ENCODE peak calls at places on chromosomes 11 and 22, in six cellular contexts. P, B, Q, V, Z and E are unnamed samples.

GRCh38 chr22:38697055-38697980 is 3.4 kb downstream of the JOSD1 start:
- DNase-seq in P (peak; percentile 51), B (no peak), Q (no peak), V (no peak), Z (no peak), E (peak; percentile 55)

GRCh38 chr11:60059052-60059451 is 2.6 kb downstream of the MS4A3 start:
- DNase-seq in P (no peak), B (no peak), Q (no peak), V (no peak), Z (no peak), E (no peak)

GRCh38 chr11:74949748-74950127 is 672 bp downstream of the SPCS2 start:
- DNase-seq in P (no peak), B (no peak), Q (no peak), V (no peak), Z (no peak), E (no peak)

GRCh38 chr11:1306186-1307162 is 3.0 kb downstream of the TOLLIP start:
- DNase-seq in P (no peak), B (no peak), Q (no peak), V (no peak), Z (no peak), E (peak; percentile 25)

GRCh38 chr11:112157274-112157766 is 6.6 kb downstream of the IL18 start:
- DNase-seq in P (no peak), B (no peak), Q (no peak), V (peak; percentile 98), Z (no peak), E (no peak)

GRCh38 chr11:16082532-16083055 is 273.8 kb downstream of the SOX6 start:
- DNase-seq in P (no peak), B (no peak), Q (no peak), V (no peak), Z (no peak), E (no peak)

GRCh38 chr11:123535401-123535800 is 105.3 kb downstream of the GRAMD1B start:
- DNase-seq in P (no peak), B (no peak), Q (no peak), V (no peak), Z (no peak), E (no peak)

GRCh38 chr11:63944987-63945386 is 6.2 kb downstream of the NAA40 start:
- DNase-seq in P (peak; percentile 65), B (peak; percentile 34), Q (peak; percentile 61), V (no peak), Z (no peak), E (peak; percentile 71)

GRCh38 chr11:77873345-77873744 is 52.4 kb downstream of the AAMDC start:
- DNase-seq in P (no peak), B (no peak), Q (no peak), V (no peak), Z (no peak), E (no peak)

GRCh38 chr22:30422481-30423295 is 2.9 kb upstream of the MTFP1 start:
- DNase-seq in P (peak; percentile 58), B (peak; percentile 89), Q (peak; percentile 43), V (peak; percentile 91), Z (no peak), E (peak; percentile 49)

GRCh38 chr11:35605691-35606090 is 12.6 kb upstream of the FJX1 start:
- DNase-seq in P (peak; percentile 62), B (no peak), Q (peak; percentile 24), V (no peak), Z (no peak), E (peak; percentile 50)

GRCh38 chr11:16191212-16191851 is 165.0 kb downstream of the SOX6 start:
- DNase-seq in P (no peak), B (no peak), Q (no peak), V (no peak), Z (no peak), E (no peak)

GRCh38 chr11:63880031-63880841 is 36.7 kb downstream of the RCOR2 start:
- DNase-seq in P (no peak), B (no peak), Q (no peak), V (peak; percentile 58), Z (no peak), E (no peak)

GRCh38 chr11:1931326-1931725 is 11.8 kb downstream of the TNNT3 start:
- DNase-seq in P (peak; percentile 66), B (peak; percentile 41), Q (no peak), V (no peak), Z (no peak), E (peak; percentile 63)

GRCh38 chr11:121310908-121311307 is 18.3 kb downstream of the SC5D start:
- DNase-seq in P (no peak), B (no peak), Q (no peak), V (no peak), Z (no peak), E (no peak)

GRCh38 chr11:107769189-107769588 is 57.3 kb upstream of the SLN start:
- DNase-seq in P (no peak), B (no peak), Q (no peak), V (peak; percentile 59), Z (no peak), E (no peak)

GRCh38 chr11:73260127-73260457 is 12.0 kb upstream of the P2RY6 start:
- DNase-seq in P (no peak), B (no peak), Q (no peak), V (no peak), Z (no peak), E (no peak)

GRCh38 chr11:121591405-121592033 is 138.8 kb upstream of the SORL1-AS1 start:
- DNase-seq in P (no peak), B (peak; percentile 70), Q (peak; percentile 88), V (peak; percentile 60), Z (peak; percentile 52), E (no peak)

GRCh38 chr11:58688779-58689503 is 42.8 kb downstream of the GLYAT start:
- DNase-seq in P (no peak), B (no peak), Q (no peak), V (no peak), Z (no peak), E (no peak)

GRCh38 chr22:33842006-33842354 is 78.3 kb downstream of the LARGE1 start:
- DNase-seq in P (no peak), B (no peak), Q (no peak), V (no peak), Z (no peak), E (no peak)

GRCh38 chr11:118790357-118791014 is 478 bp downstream of the DDX6 start:
- DNase-seq in P (peak; percentile 69), B (peak; percentile 77), Q (peak; percentile 76), V (no peak), Z (peak; percentile 43), E (peak; percentile 67)

GRCh38 chr22:39254789-39255298 is 10.1 kb upstream of the PDGFB start:
- DNase-seq in P (no peak), B (no peak), Q (no peak), V (no peak), Z (peak; percentile 43), E (peak; percentile 50)

GRCh38 chr11:44568706-44569473 is 3.4 kb downstream of the CD82 start:
- DNase-seq in P (peak; percentile 83), B (peak; percentile 83), Q (no peak), V (peak; percentile 80), Z (peak; percentile 86), E (peak; percentile 78)

GRCh38 chr11:356610-357009 is 12.7 kb upstream of the B4GALNT4 start:
- DNase-seq in P (no peak), B (no peak), Q (no peak), V (no peak), Z (no peak), E (no peak)

GRCh38 chr11:680476-680875 is 14.5 kb downstream of the DEAF1 start:
- DNase-seq in P (peak; percentile 71), B (no peak), Q (no peak), V (no peak), Z (no peak), E (peak; percentile 71)

GRCh38 chr22:37832022-37832857 is 9.1 kb downstream of the GALR3 start:
- DNase-seq in P (no peak), B (no peak), Q (no peak), V (no peak), Z (no peak), E (no peak)